ENCODE peak calls at places on chromosome 19, in eight cellular contexts. One of them, this sample, is unnamed.

GRCh38 chr19:17202249-17202648 is 12.9 kb upstream of the USE1 start:
- DNase-seq in H54: no peak
- DNase-seq in transverse colon: no peak
- DNase-seq in gastrocnemius medialis: no peak
- DNase-seq in HT1080: no peak
- DNase-seq in OCI-LY7: peak
- DNase-seq in stimulated activated CD4-positive, alpha-beta T cell treated with anti-CD3 and anti-CD28 coated beads, TNF-alpha, amount 100 ng/mL, for 48 hours: no peak
- DNase-seq in Peyer's patch: no peak
- DNase-seq in this sample: no peak

GRCh38 chr19:46603195-46603637 is 2.1 kb downstream of the CALM3 start:
- DNase-seq in H54: no peak
- DNase-seq in transverse colon: peak
- DNase-seq in gastrocnemius medialis: no peak
- DNase-seq in HT1080: no peak
- DNase-seq in OCI-LY7: no peak
- DNase-seq in stimulated activated CD4-positive, alpha-beta T cell treated with anti-CD3 and anti-CD28 coated beads, TNF-alpha, amount 100 ng/mL, for 48 hours: no peak
- DNase-seq in Peyer's patch: peak
- DNase-seq in this sample: no peak

GRCh38 chr19:48896191-48896720 is 2.3 kb downstream of the TULP2 start:
- DNase-seq in H54: no peak
- DNase-seq in transverse colon: peak
- DNase-seq in gastrocnemius medialis: no peak
- DNase-seq in HT1080: no peak
- DNase-seq in OCI-LY7: peak
- DNase-seq in stimulated activated CD4-positive, alpha-beta T cell treated with anti-CD3 and anti-CD28 coated beads, TNF-alpha, amount 100 ng/mL, for 48 hours: no peak
- DNase-seq in Peyer's patch: peak
- DNase-seq in this sample: no peak

GRCh38 chr19:49423278-49423984 is at the start of gene PTH2:
- DNase-seq in H54: no peak
- DNase-seq in transverse colon: no peak
- DNase-seq in gastrocnemius medialis: no peak
- DNase-seq in HT1080: no peak
- DNase-seq in OCI-LY7: no peak
- DNase-seq in stimulated activated CD4-positive, alpha-beta T cell treated with anti-CD3 and anti-CD28 coated beads, TNF-alpha, amount 100 ng/mL, for 48 hours: no peak
- DNase-seq in Peyer's patch: no peak
- DNase-seq in this sample: no peak

GRCh38 chr19:47273313-47274070 is 1.2 kb upstream of the INAFM1 start:
- DNase-seq in H54: peak
- DNase-seq in transverse colon: peak
- DNase-seq in gastrocnemius medialis: peak
- DNase-seq in HT1080: peak
- DNase-seq in OCI-LY7: peak
- DNase-seq in stimulated activated CD4-positive, alpha-beta T cell treated with anti-CD3 and anti-CD28 coated beads, TNF-alpha, amount 100 ng/mL, for 48 hours: peak
- DNase-seq in Peyer's patch: peak
- DNase-seq in this sample: peak

GRCh38 chr19:18723871-18724377 is 40.4 kb downstream of the CRTC1 start:
- DNase-seq in H54: no peak
- DNase-seq in transverse colon: no peak
- DNase-seq in gastrocnemius medialis: no peak
- DNase-seq in HT1080: no peak
- DNase-seq in OCI-LY7: no peak
- DNase-seq in stimulated activated CD4-positive, alpha-beta T cell treated with anti-CD3 and anti-CD28 coated beads, TNF-alpha, amount 100 ng/mL, for 48 hours: no peak
- DNase-seq in Peyer's patch: no peak
- DNase-seq in this sample: no peak

GRCh38 chr19:6510618-6511017 is 8.5 kb upstream of the TUBB4A start:
- DNase-seq in H54: no peak
- DNase-seq in transverse colon: no peak
- DNase-seq in gastrocnemius medialis: no peak
- DNase-seq in HT1080: no peak
- DNase-seq in OCI-LY7: no peak
- DNase-seq in stimulated activated CD4-positive, alpha-beta T cell treated with anti-CD3 and anti-CD28 coated beads, TNF-alpha, amount 100 ng/mL, for 48 hours: no peak
- DNase-seq in Peyer's patch: no peak
- DNase-seq in this sample: no peak

GRCh38 chr19:1396768-1397679 is 4.3 kb downstream of the GAMT start:
- DNase-seq in H54: no peak
- DNase-seq in transverse colon: no peak
- DNase-seq in gastrocnemius medialis: no peak
- DNase-seq in HT1080: no peak
- DNase-seq in OCI-LY7: no peak
- DNase-seq in stimulated activated CD4-positive, alpha-beta T cell treated with anti-CD3 and anti-CD28 coated beads, TNF-alpha, amount 100 ng/mL, for 48 hours: no peak
- DNase-seq in Peyer's patch: no peak
- DNase-seq in this sample: peak

GRCh38 chr19:6531956-6532243 is 1.1 kb downstream of the TNFSF9 start:
- DNase-seq in H54: no peak
- DNase-seq in transverse colon: no peak
- DNase-seq in gastrocnemius medialis: no peak
- DNase-seq in HT1080: no peak
- DNase-seq in OCI-LY7: peak
- DNase-seq in stimulated activated CD4-positive, alpha-beta T cell treated with anti-CD3 and anti-CD28 coated beads, TNF-alpha, amount 100 ng/mL, for 48 hours: no peak
- DNase-seq in Peyer's patch: no peak
- DNase-seq in this sample: no peak

GRCh38 chr19:16001481-16002312 is 52.9 kb downstream of the OR10H4 start:
- DNase-seq in H54: no peak
- DNase-seq in transverse colon: peak
- DNase-seq in gastrocnemius medialis: no peak
- DNase-seq in HT1080: peak
- DNase-seq in OCI-LY7: peak
- DNase-seq in stimulated activated CD4-positive, alpha-beta T cell treated with anti-CD3 and anti-CD28 coated beads, TNF-alpha, amount 100 ng/mL, for 48 hours: peak
- DNase-seq in Peyer's patch: peak
- DNase-seq in this sample: peak

This sample was measured in SJSA1.